ENCODE peak calls at places on chromosomes 7 and 10, in five cellular contexts. One of them, this sample, is unnamed.

GRCh38 chr10:76405932-76406331 is 974.5 kb downstream of the LRMDA start:
- DNase-seq in sigmoid colon: no peak
- DNase-seq in PC-3: no peak
- DNase-seq in vagina: no peak
- DNase-seq in hepatocyte: no peak
- DNase-seq in this sample: no peak

GRCh38 chr7:2525931-2526630 is 6.5 kb downstream of the LFNG start:
- DNase-seq in sigmoid colon: no peak
- DNase-seq in PC-3: no peak
- DNase-seq in vagina: no peak
- DNase-seq in hepatocyte: no peak
- DNase-seq in this sample: no peak

GRCh38 chr7:98238076-98238475 is 14.0 kb downstream of the TECPR1 start:
- DNase-seq in sigmoid colon: no peak
- DNase-seq in PC-3: no peak
- DNase-seq in vagina: no peak
- DNase-seq in hepatocyte: no peak
- DNase-seq in this sample: no peak

GRCh38 chr10:43188702-43189101 is 50.5 kb downstream of the CSGALNACT2 start:
- DNase-seq in sigmoid colon: no peak
- DNase-seq in PC-3: no peak
- DNase-seq in vagina: no peak
- DNase-seq in hepatocyte: no peak
- DNase-seq in this sample: no peak

GRCh38 chr10:79292789-79293746 is 54.2 kb upstream of the PPIF start:
- DNase-seq in sigmoid colon: no peak
- DNase-seq in PC-3: peak
- DNase-seq in vagina: no peak
- DNase-seq in hepatocyte: no peak
- DNase-seq in this sample: no peak

GRCh38 chr7:81244213-81244612 is 325.4 kb upstream of the SEMA3C start:
- DNase-seq in sigmoid colon: no peak
- DNase-seq in PC-3: peak
- DNase-seq in vagina: no peak
- DNase-seq in hepatocyte: peak
- DNase-seq in this sample: peak

GRCh38 chr10:86815035-86815617 is 58.7 kb downstream of the BMPR1A start:
- DNase-seq in sigmoid colon: no peak
- DNase-seq in PC-3: no peak
- DNase-seq in vagina: no peak
- DNase-seq in hepatocyte: no peak
- DNase-seq in this sample: no peak

GRCh38 chr10:131929122-131929845 is 28.5 kb downstream of the PPP2R2D start:
- DNase-seq in sigmoid colon: peak
- DNase-seq in PC-3: no peak
- DNase-seq in vagina: no peak
- DNase-seq in hepatocyte: no peak
- DNase-seq in this sample: no peak

GRCh38 chr7:57344957-57345356 is 105.0 kb upstream of the ZNF716 start:
- DNase-seq in sigmoid colon: no peak
- DNase-seq in PC-3: no peak
- DNase-seq in vagina: no peak
- DNase-seq in hepatocyte: no peak
- DNase-seq in this sample: no peak

GRCh38 chr7:106583133-106583532 is 77.8 kb downstream of the CCDC71L start:
- DNase-seq in sigmoid colon: no peak
- DNase-seq in PC-3: no peak
- DNase-seq in vagina: no peak
- DNase-seq in hepatocyte: no peak
- DNase-seq in this sample: no peak

GRCh38 chr10:1036341-1036791 is 10.7 kb upstream of the IDI2 start:
- DNase-seq in sigmoid colon: no peak
- DNase-seq in PC-3: peak
- DNase-seq in vagina: no peak
- DNase-seq in hepatocyte: peak
- DNase-seq in this sample: peak

GRCh38 chr10:92407305-92408016 is 116.5 kb downstream of the MARCHF5 start:
- DNase-seq in sigmoid colon: no peak
- DNase-seq in PC-3: peak
- DNase-seq in vagina: no peak
- DNase-seq in hepatocyte: no peak
- DNase-seq in this sample: no peak

GRCh38 chr10:114694735-114695134 is 36.7 kb upstream of the ABLIM1 start:
- DNase-seq in sigmoid colon: no peak
- DNase-seq in PC-3: peak
- DNase-seq in vagina: no peak
- DNase-seq in hepatocyte: peak
- DNase-seq in this sample: peak

GRCh38 chr7:82714883-82715282 is 271.3 kb upstream of the CACNA2D1 start:
- DNase-seq in sigmoid colon: no peak
- DNase-seq in PC-3: no peak
- DNase-seq in vagina: no peak
- DNase-seq in hepatocyte: no peak
- DNase-seq in this sample: no peak

GRCh38 chr7:46189255-46189790 is 268.3 kb upstream of the IGFBP3 start:
- DNase-seq in sigmoid colon: no peak
- DNase-seq in PC-3: no peak
- DNase-seq in vagina: peak
- DNase-seq in hepatocyte: no peak
- DNase-seq in this sample: no peak

GRCh38 chr7:137909042-137909441 is 62.3 kb upstream of the DGKI start:
- DNase-seq in sigmoid colon: no peak
- DNase-seq in PC-3: no peak
- DNase-seq in vagina: no peak
- DNase-seq in hepatocyte: no peak
- DNase-seq in this sample: no peak

GRCh38 chr7:148553979-148554378 is 36.6 kb upstream of the C7orf33 start:
- DNase-seq in sigmoid colon: no peak
- DNase-seq in PC-3: no peak
- DNase-seq in vagina: no peak
- DNase-seq in hepatocyte: no peak
- DNase-seq in this sample: no peak

GRCh38 chr10:129841590-129841989 is 122.5 kb downstream of the EBF3 start:
- DNase-seq in sigmoid colon: no peak
- DNase-seq in PC-3: no peak
- DNase-seq in vagina: no peak
- DNase-seq in hepatocyte: no peak
- DNase-seq in this sample: no peak

GRCh38 chr10:133150656-133151055 is 9.4 kb upstream of the KNDC1 start:
- DNase-seq in sigmoid colon: peak
- DNase-seq in PC-3: no peak
- DNase-seq in vagina: no peak
- DNase-seq in hepatocyte: no peak
- DNase-seq in this sample: no peak

GRCh38 chr7:19585761-19586160 is 123.1 kb downstream of the POLR1F start:
- DNase-seq in sigmoid colon: no peak
- DNase-seq in PC-3: no peak
- DNase-seq in vagina: no peak
- DNase-seq in hepatocyte: no peak
- DNase-seq in this sample: no peak

GRCh38 chr10:61760943-61761824 is 98.5 kb downstream of the CABCOCO1 start:
- DNase-seq in sigmoid colon: no peak
- DNase-seq in PC-3: peak
- DNase-seq in vagina: no peak
- DNase-seq in hepatocyte: peak
- DNase-seq in this sample: peak

GRCh38 chr7:130877676-130878305 is 143.8 kb upstream of the KLF14 start:
- DNase-seq in sigmoid colon: no peak
- DNase-seq in PC-3: no peak
- DNase-seq in vagina: no peak
- DNase-seq in hepatocyte: no peak
- DNase-seq in this sample: no peak

GRCh38 chr10:5976689-5977470 is 463 bp downstream of the IL15RA start:
- DNase-seq in sigmoid colon: peak
- DNase-seq in PC-3: peak
- DNase-seq in vagina: no peak
- DNase-seq in hepatocyte: peak
- DNase-seq in this sample: peak

GRCh38 chr7:128921866-128922440 is 11.4 kb upstream of the KCP start:
- DNase-seq in sigmoid colon: peak
- DNase-seq in PC-3: no peak
- DNase-seq in vagina: no peak
- DNase-seq in hepatocyte: no peak
- DNase-seq in this sample: no peak

GRCh38 chr10:31318382-31318853 is 598 bp upstream of the ZEB1 start:
- DNase-seq in sigmoid colon: peak
- DNase-seq in PC-3: peak
- DNase-seq in vagina: no peak
- DNase-seq in hepatocyte: peak
- DNase-seq in this sample: peak

GRCh38 chr7:139035588-139036353 is at the start of gene ZC3HAV1L:
- DNase-seq in sigmoid colon: peak
- DNase-seq in PC-3: peak
- DNase-seq in vagina: no peak
- DNase-seq in hepatocyte: peak
- DNase-seq in this sample: peak
- H3K27ac ChIP-seq in sigmoid colon: peak
- H3K27ac ChIP-seq in PC-3: peak
- H3K27ac ChIP-seq in vagina: peak
- H3K27ac ChIP-seq in hepatocyte: peak
- H3K27ac ChIP-seq in this sample: peak

GRCh38 chr7:95322874-95323273 is 1.5 kb downstream of the PON1 start:
- DNase-seq in sigmoid colon: no peak
- DNase-seq in PC-3: no peak
- DNase-seq in vagina: no peak
- DNase-seq in hepatocyte: no peak
- DNase-seq in this sample: no peak
- H3K27ac ChIP-seq in sigmoid colon: no peak
- H3K27ac ChIP-seq in PC-3: no peak
- H3K27ac ChIP-seq in vagina: no peak
- H3K27ac ChIP-seq in hepatocyte: no peak
- H3K27ac ChIP-seq in this sample: no peak

DNA sequence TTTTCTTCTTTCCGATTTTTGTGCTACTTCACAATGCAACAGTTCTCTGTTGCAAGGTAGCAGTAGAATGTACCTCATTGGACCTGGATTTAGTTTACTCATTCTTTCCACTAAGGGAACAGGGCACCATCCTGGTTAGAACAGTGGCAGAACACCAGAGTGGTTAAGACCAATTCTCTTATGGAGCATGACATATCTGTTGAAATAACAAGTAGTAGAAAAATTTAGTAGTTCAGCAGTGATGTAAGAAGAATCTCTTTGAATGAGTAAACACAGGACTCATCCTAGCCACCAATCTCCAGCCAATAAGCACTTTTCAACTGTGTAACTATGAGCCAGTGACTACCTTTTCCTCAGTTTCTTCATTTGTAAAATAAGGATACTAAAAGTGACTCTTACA is 2.4 kb downstream of the ANKRD22 start:
- DNase-seq in sigmoid colon: no peak
- DNase-seq in PC-3: no peak
- DNase-seq in vagina: no peak
- DNase-seq in hepatocyte: no peak
- DNase-seq in this sample: no peak
- H3K27ac ChIP-seq in sigmoid colon: no peak
- H3K27ac ChIP-seq in PC-3: peak
- H3K27ac ChIP-seq in vagina: no peak
- H3K27ac ChIP-seq in hepatocyte: no peak
- H3K27ac ChIP-seq in this sample: no peak

DNA sequence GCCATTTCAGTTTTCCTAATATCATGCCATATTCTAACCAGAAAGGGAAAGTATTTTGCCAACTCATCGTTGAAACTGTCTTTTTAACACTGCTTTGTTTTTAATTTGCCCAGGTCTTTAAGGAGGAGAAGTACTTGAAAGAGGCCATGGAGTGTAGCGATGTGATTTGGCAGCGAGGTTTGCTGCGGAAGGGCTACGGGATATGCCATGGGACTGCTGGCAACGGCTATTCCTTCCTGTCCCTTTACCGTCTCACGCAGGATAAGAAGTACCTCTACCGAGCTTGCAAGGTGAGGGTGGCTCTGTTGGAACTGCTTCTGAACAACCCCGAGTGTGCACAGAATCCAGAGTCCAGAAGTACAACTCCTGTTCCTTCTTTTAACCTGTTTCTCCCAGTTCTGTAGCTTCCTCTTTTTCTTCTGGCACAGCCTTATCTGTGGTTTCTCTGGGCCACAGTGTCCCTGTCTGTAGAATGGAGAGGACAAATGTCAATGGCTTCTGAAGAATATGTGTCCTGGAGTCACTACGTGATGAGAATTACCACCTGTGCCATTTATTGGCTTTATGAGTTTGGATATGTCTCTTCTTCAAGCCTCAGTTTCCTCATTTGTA is 60.1 kb downstream of the LANCL2 start:
- DNase-seq in sigmoid colon: no peak
- DNase-seq in PC-3: no peak
- DNase-seq in vagina: peak
- DNase-seq in hepatocyte: no peak
- DNase-seq in this sample: no peak
- H3K27ac ChIP-seq in sigmoid colon: no peak
- H3K27ac ChIP-seq in PC-3: no peak
- H3K27ac ChIP-seq in vagina: no peak
- H3K27ac ChIP-seq in hepatocyte: no peak
- H3K27ac ChIP-seq in this sample: no peak

This sample was measured in small intestine.